ENCODE peak calls at places on chromosomes 2 and 18, in seven cellular contexts. One of them, this sample, is unnamed. For H3K4me1, the result is how much of the 10 kb centered on the place peaks cover.

GRCh38 chr2:128306081-128306930 is 12.4 kb downstream of the HS6ST1 start:
- DNase-seq in transverse colon: peak
- DNase-seq in IMR-90: peak
- DNase-seq in tibial nerve: peak
- DNase-seq in ascending aorta: no peak
- DNase-seq in left lung: peak
- DNase-seq in small intestine: no peak
- DNase-seq in this sample: peak

GRCh38 chr2:65465857-65466256 is 33.5 kb upstream of the SPRED2 start:
- DNase-seq in transverse colon: no peak
- DNase-seq in IMR-90: no peak
- DNase-seq in tibial nerve: no peak
- DNase-seq in ascending aorta: no peak
- DNase-seq in left lung: no peak
- DNase-seq in small intestine: no peak
- DNase-seq in this sample: no peak

GRCh38 chr18:51151568-51152511 is 45.6 kb downstream of the MEX3C start:
- DNase-seq in transverse colon: peak
- DNase-seq in IMR-90: no peak
- DNase-seq in tibial nerve: no peak
- DNase-seq in ascending aorta: no peak
- DNase-seq in left lung: peak
- DNase-seq in small intestine: no peak
- DNase-seq in this sample: no peak

GRCh38 chr2:233098615-233099014 is 38.5 kb downstream of the INPP5D start:
- DNase-seq in transverse colon: no peak
- DNase-seq in IMR-90: peak
- DNase-seq in tibial nerve: no peak
- DNase-seq in ascending aorta: no peak
- DNase-seq in left lung: no peak
- DNase-seq in small intestine: peak
- DNase-seq in this sample: no peak

GRCh38 chr2:60213865-60214657 is 339.4 kb downstream of the BCL11A start:
- DNase-seq in transverse colon: peak
- DNase-seq in IMR-90: no peak
- DNase-seq in tibial nerve: peak
- DNase-seq in ascending aorta: no peak
- DNase-seq in left lung: no peak
- DNase-seq in small intestine: peak
- DNase-seq in this sample: no peak

GRCh38 chr2:116148361-116148760 is 1666.1 kb upstream of the DDX18 start:
- DNase-seq in transverse colon: no peak
- DNase-seq in IMR-90: no peak
- DNase-seq in tibial nerve: no peak
- DNase-seq in ascending aorta: no peak
- DNase-seq in left lung: no peak
- DNase-seq in small intestine: no peak
- DNase-seq in this sample: no peak

GRCh38 chr2:172096661-172097547 is 5.8 kb downstream of the DLX2 start:
- DNase-seq in transverse colon: no peak
- DNase-seq in IMR-90: peak
- DNase-seq in tibial nerve: no peak
- DNase-seq in ascending aorta: no peak
- DNase-seq in left lung: no peak
- DNase-seq in small intestine: no peak
- DNase-seq in this sample: no peak

GRCh38 chr18:13026583-13027270 is 35.6 kb downstream of the CEP192 start:
- DNase-seq in transverse colon: no peak
- DNase-seq in IMR-90: peak
- DNase-seq in tibial nerve: no peak
- DNase-seq in ascending aorta: no peak
- DNase-seq in left lung: no peak
- DNase-seq in small intestine: no peak
- DNase-seq in this sample: no peak

GRCh38 chr2:903223-903900 is 47.3 kb upstream of the SNTG2 start:
- DNase-seq in transverse colon: no peak
- DNase-seq in IMR-90: no peak
- DNase-seq in tibial nerve: no peak
- DNase-seq in ascending aorta: no peak
- DNase-seq in left lung: no peak
- DNase-seq in small intestine: no peak
- DNase-seq in this sample: no peak

GRCh38 chr2:41930807-41931566 is 116.8 kb upstream of the PKDCC start:
- DNase-seq in transverse colon: no peak
- DNase-seq in IMR-90: no peak
- DNase-seq in tibial nerve: peak
- DNase-seq in ascending aorta: no peak
- DNase-seq in left lung: peak
- DNase-seq in small intestine: no peak
- DNase-seq in this sample: no peak

GRCh38 chr2:25400576-25401241 is 59.0 kb upstream of the DNMT3A start:
- DNase-seq in transverse colon: no peak
- DNase-seq in IMR-90: peak
- DNase-seq in tibial nerve: no peak
- DNase-seq in ascending aorta: no peak
- DNase-seq in left lung: no peak
- DNase-seq in small intestine: no peak
- DNase-seq in this sample: no peak

GRCh38 chr2:25397777-25398176 is 56.1 kb upstream of the DNMT3A start:
- DNase-seq in transverse colon: no peak
- DNase-seq in IMR-90: no peak
- DNase-seq in tibial nerve: no peak
- DNase-seq in ascending aorta: no peak
- DNase-seq in left lung: no peak
- DNase-seq in small intestine: no peak
- DNase-seq in this sample: no peak

GRCh38 chr2:25402477-25402876 is 60.8 kb upstream of the DNMT3A start:
- DNase-seq in transverse colon: no peak
- DNase-seq in IMR-90: no peak
- DNase-seq in tibial nerve: no peak
- DNase-seq in ascending aorta: no peak
- DNase-seq in left lung: no peak
- DNase-seq in small intestine: peak
- DNase-seq in this sample: no peak

GRCh38 chr2:25398534-25398933 is 56.8 kb upstream of the DNMT3A start:
- DNase-seq in transverse colon: no peak
- DNase-seq in IMR-90: no peak
- DNase-seq in tibial nerve: no peak
- DNase-seq in ascending aorta: no peak
- DNase-seq in left lung: no peak
- DNase-seq in small intestine: no peak
- DNase-seq in this sample: no peak

GRCh38 chr2:25401307-25402021 is 59.7 kb upstream of the DNMT3A start:
- DNase-seq in transverse colon: no peak
- DNase-seq in IMR-90: no peak
- DNase-seq in tibial nerve: no peak
- DNase-seq in ascending aorta: no peak
- DNase-seq in left lung: no peak
- DNase-seq in small intestine: no peak
- DNase-seq in this sample: no peak
- H3K4me1 ChIP-seq in transverse colon: under half
- H3K4me1 ChIP-seq in IMR-90: under half
- H3K4me1 ChIP-seq in tibial nerve: under half
- H3K4me1 ChIP-seq in ascending aorta: under half
- H3K4me1 ChIP-seq in left lung: under half
- H3K4me1 ChIP-seq in small intestine: under half
- H3K4me1 ChIP-seq in this sample: under half

DNA sequence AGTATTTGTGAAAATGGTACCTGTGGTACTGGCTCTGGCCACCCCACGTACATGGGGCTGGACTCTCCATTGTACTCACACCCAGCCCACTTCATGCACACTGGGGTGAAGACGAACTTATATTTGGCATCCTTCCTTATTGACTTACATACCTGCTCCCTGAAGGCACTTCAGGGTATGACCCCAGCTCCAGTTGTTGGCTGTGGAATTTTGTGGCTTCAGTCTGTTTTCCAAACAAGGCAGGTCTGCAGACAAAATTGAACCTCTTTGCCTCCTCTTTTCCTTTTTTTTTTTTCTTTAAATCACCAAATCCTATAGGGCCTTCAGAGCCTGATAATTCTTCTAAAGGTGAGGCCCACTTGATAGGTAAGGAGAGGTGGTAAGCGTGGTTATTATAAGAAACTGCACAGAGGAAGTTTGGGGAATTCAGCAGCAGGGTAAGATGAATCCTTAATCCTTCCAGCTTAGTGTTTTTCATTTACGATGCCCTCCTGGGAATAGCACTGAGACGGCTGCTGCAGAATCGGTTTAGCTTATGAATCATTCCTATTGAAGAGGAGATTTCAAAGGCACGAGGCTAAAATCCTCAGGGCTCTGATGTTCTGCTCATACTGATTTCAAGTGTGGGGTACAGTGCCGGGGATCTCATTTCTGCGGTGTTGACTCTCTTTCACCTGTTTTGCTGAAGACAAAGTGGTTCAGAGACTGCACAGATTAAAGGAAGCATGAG is 55.2 kb downstream of the KIF5C start:
- DNase-seq in transverse colon: no peak
- DNase-seq in IMR-90: no peak
- DNase-seq in tibial nerve: no peak
- DNase-seq in ascending aorta: no peak
- DNase-seq in left lung: no peak
- DNase-seq in small intestine: no peak
- DNase-seq in this sample: no peak
- H3K4me1 ChIP-seq in transverse colon: under half
- H3K4me1 ChIP-seq in IMR-90: under half
- H3K4me1 ChIP-seq in tibial nerve: under half
- H3K4me1 ChIP-seq in ascending aorta: under half
- H3K4me1 ChIP-seq in left lung: under half
- H3K4me1 ChIP-seq in small intestine: under half
- H3K4me1 ChIP-seq in this sample: under half

GRCh38 chr2:205781244-205781643 is 98.9 kb downstream of the NRP2 start:
- DNase-seq in transverse colon: no peak
- DNase-seq in IMR-90: no peak
- DNase-seq in tibial nerve: no peak
- DNase-seq in ascending aorta: no peak
- DNase-seq in left lung: no peak
- DNase-seq in small intestine: no peak
- DNase-seq in this sample: no peak

GRCh38 chr2:205783872-205784510 is 101.7 kb downstream of the NRP2 start:
- DNase-seq in transverse colon: no peak
- DNase-seq in IMR-90: no peak
- DNase-seq in tibial nerve: no peak
- DNase-seq in ascending aorta: no peak
- DNase-seq in left lung: no peak
- DNase-seq in small intestine: peak
- DNase-seq in this sample: no peak

GRCh38 chr2:205787761-205788160 is 105.5 kb downstream of the NRP2 start:
- DNase-seq in transverse colon: no peak
- DNase-seq in IMR-90: no peak
- DNase-seq in tibial nerve: peak
- DNase-seq in ascending aorta: no peak
- DNase-seq in left lung: no peak
- DNase-seq in small intestine: no peak
- DNase-seq in this sample: no peak

GRCh38 chr2:205785507-205786222 is 103.4 kb downstream of the NRP2 start:
- DNase-seq in transverse colon: no peak
- DNase-seq in IMR-90: peak
- DNase-seq in tibial nerve: peak
- DNase-seq in ascending aorta: no peak
- DNase-seq in left lung: no peak
- DNase-seq in small intestine: no peak
- DNase-seq in this sample: no peak

DNA sequence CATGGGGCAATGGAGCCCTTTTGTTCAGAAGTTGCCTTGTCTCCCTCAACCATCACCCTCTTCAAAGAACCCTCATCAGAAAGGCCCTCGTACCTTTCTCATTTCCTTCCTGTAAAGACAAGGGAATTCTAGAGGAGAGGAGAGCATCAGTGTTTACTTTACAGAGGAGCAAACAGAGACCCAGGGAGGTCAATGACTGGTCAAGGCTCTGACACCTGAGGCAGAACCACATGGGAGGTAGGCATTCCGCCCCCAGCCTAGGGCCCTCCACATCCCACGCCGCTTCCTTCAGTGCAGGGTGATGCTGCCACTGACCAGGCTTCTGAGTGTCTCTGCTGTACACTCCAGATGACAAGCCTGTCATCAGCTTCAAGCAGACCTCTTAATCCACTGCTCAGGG is 104.7 kb downstream of the NRP2 start:
- DNase-seq in transverse colon: no peak
- DNase-seq in IMR-90: no peak
- DNase-seq in tibial nerve: no peak
- DNase-seq in ascending aorta: no peak
- DNase-seq in left lung: no peak
- DNase-seq in small intestine: no peak
- DNase-seq in this sample: no peak
- H3K4me1 ChIP-seq in transverse colon: under half
- H3K4me1 ChIP-seq in IMR-90: under half
- H3K4me1 ChIP-seq in tibial nerve: half or more
- H3K4me1 ChIP-seq in ascending aorta: under half
- H3K4me1 ChIP-seq in left lung: under half
- H3K4me1 ChIP-seq in small intestine: under half
- H3K4me1 ChIP-seq in this sample: under half

DNA sequence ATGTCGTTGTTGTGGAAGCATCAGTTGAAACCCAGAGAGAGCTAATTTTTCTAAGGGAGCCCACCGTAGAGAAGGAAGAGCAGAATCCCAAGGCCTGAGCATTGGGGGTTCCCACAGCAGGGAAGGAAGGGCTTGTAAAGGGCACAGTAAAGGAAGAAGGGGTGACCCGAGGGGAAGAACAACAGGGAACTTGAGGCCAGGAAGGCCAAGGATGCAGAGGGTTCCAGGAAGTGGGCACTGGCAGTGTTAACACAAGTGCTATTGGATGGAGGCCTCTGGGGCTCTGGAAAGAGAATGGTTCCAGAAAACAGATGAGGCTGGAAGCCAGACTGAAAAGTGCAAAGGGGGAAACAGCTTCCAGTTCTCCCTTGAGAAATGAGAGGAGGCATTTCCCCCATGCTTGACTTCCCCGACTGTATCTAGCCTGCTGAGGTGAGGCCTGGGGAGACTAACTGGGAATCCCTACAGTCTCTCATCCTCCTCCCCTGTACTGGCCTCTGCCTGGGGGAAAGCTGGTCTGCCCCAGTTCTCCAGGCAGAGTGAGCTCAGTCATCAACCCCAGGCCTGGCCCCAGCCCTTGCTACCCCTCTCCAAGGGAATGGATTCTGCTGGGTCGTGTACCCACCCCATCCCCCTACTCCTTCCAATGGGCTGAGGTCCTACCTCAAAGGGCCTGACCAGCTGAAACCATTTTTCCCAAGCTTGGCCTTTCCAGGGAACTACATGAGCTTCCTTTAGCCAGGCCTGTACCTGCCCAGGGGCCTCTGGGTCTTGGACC is 43.2 kb upstream of the MRPL33 start:
- DNase-seq in transverse colon: no peak
- DNase-seq in IMR-90: no peak
- DNase-seq in tibial nerve: no peak
- DNase-seq in ascending aorta: no peak
- DNase-seq in left lung: no peak
- DNase-seq in small intestine: no peak
- DNase-seq in this sample: no peak
- H3K4me1 ChIP-seq in transverse colon: under half
- H3K4me1 ChIP-seq in IMR-90: under half
- H3K4me1 ChIP-seq in tibial nerve: under half
- H3K4me1 ChIP-seq in ascending aorta: under half
- H3K4me1 ChIP-seq in left lung: under half
- H3K4me1 ChIP-seq in small intestine: under half
- H3K4me1 ChIP-seq in this sample: half or more